ENCODE peak calls at places on chromosomes 1 and 21, in nine cellular contexts. Z is stimulated activated CD8-positive, alpha-beta memory T cell treated with anti-CD3 and anti-CD28 coated beads, Interleukin-4, amount 100 ng/mL, for 48 hours; C is renal cortical epithelial cell; N is activated CD4-positive, alpha-beta T cell treated with anti-CD3 and anti-CD28 coated beads, Interleukin-2, amount 50 U/mL, for 24 hours; D is effector CD8-positive, alpha-beta T cell; S is pancreas; L is left colon; H is pulmonary artery endothelial cell; I is non-pigmented ciliary epithelial cell. E is an unnamed sample.

GRCh38 chr1:1623631-1624442 is 8.1 kb upstream of the MMP23B start:
- DNase-seq in H (no peak), N (no peak), L (peak), I (no peak), Z (no peak), S (no peak), C (no peak), D (no peak), E (no peak)

GRCh38 chr1:211386931-211387330 is 60.3 kb downstream of the TRAF5 start:
- DNase-seq in H (no peak), D (no peak), Z (no peak), N (no peak), L (no peak), C (no peak), S (no peak), I (no peak), E (no peak)

GRCh38 chr21:15729346-15729673 is 472 bp upstream of the USP25 start:
- DNase-seq in D (no peak), N (no peak), Z (no peak), L (no peak), C (peak), H (no peak), I (no peak), S (no peak), E (no peak)

GRCh38 chr1:25469177-25469576 is 38.5 kb downstream of the MACO1 start:
- DNase-seq in Z (no peak), L (no peak), D (no peak), H (peak), C (peak), N (no peak), S (no peak), I (no peak), E (no peak)

GRCh38 chr1:17437260-17438175 is 2.0 kb downstream of the RCC2 start:
- DNase-seq in S (peak), D (peak), L (peak), N (peak), C (no peak), I (no peak), H (no peak), Z (peak), E (peak)

GRCh38 chr1:228923973-228924766 is 188.9 kb downstream of the RHOU start:
- DNase-seq in C (no peak), S (no peak), L (no peak), I (no peak), Z (no peak), H (no peak), D (no peak), N (no peak), E (no peak)

GRCh38 chr1:66712819-66713218 is 39.4 kb upstream of the DYNLT5 start:
- DNase-seq in C (no peak), H (no peak), Z (no peak), L (no peak), S (no peak), I (no peak), D (no peak), N (no peak), E (no peak)

GRCh38 chr1:168285419-168285790 is 4.7 kb downstream of the TBX19 start:
- DNase-seq in I (no peak), Z (no peak), N (no peak), S (no peak), D (no peak), L (no peak), C (peak), H (no peak), E (no peak)

GRCh38 chr1:183473286-183473536 is 912 bp downstream of the SMG7 start:
- DNase-seq in H (no peak), N (no peak), D (no peak), I (no peak), Z (no peak), S (no peak), C (peak), L (no peak), E (no peak)

GRCh38 chr1:73205294-73205973 is 923.1 kb upstream of the NEGR1 start:
- DNase-seq in C (no peak), S (no peak), I (no peak), H (no peak), L (no peak), Z (no peak), N (no peak), D (no peak), E (peak)

GRCh38 chr1:43648448-43648847 is 1.5 kb upstream of the KDM4A start:
- DNase-seq in I (no peak), N (no peak), L (no peak), Z (no peak), S (no peak), D (no peak), H (no peak), C (no peak), E (no peak)

GRCh38 chr1:94335950-94336349 is 82.2 kb upstream of the ABCD3 start:
- DNase-seq in Z (no peak), S (peak), D (no peak), L (peak), N (peak), C (peak), I (peak), H (peak), E (peak)